ENCODE peak calls at places on chromosome 9, in five cellular contexts. X is neural crest cell; H is left ventricle myocardium inferior; Z is NCI-H748 treated with DMSO at 0.1 percent for 48 hours; Y is stimulated activated effector memory CD8-positive, alpha-beta T cell treated with anti-CD3 and anti-CD28 coated beads, Interleukin-12 subunit alpha, Interleukin-12 subunit beta, amount 100 ng/mL, for 72 hours. U is an unnamed sample.

GRCh38 chr9:134171316-134172197 is 7.2 kb upstream of the RNU6ATAC start:
- DNase-seq in X (no peak), H (no peak), Z (no peak), Y (no peak), U (no peak)

GRCh38 chr9:70607926-70608325 is 193.5 kb upstream of the KLF9 start:
- DNase-seq in X (no peak), H (no peak), Z (no peak), Y (no peak), U (no peak)

GRCh38 chr9:129964901-129965734 is 77.9 kb downstream of the FNBP1 start:
- DNase-seq in X (no peak), H (no peak), Z (no peak), Y (no peak), U (no peak)

GRCh38 chr9:31590091-31590490 is 794.4 kb upstream of the ACO1 start:
- DNase-seq in X (no peak), H (no peak), Z (no peak), Y (no peak), U (no peak)

GRCh38 chr9:25421560-25421959 is 256.7 kb downstream of the TUSC1 start:
- DNase-seq in X (no peak), H (no peak), Z (no peak), Y (no peak), U (no peak)

GRCh38 chr9:114580609-114581193 is 6.9 kb upstream of the ATP6V1G1 start:
- DNase-seq in X (no peak), H (no peak), Z (no peak), Y (no peak), U (no peak)

GRCh38 chr9:100088202-100088601 is 10.6 kb downstream of the ERP44 start:
- DNase-seq in X (no peak), H (no peak), Z (no peak), Y (no peak), U (no peak)

GRCh38 chr9:93815677-93816076 is 139.5 kb downstream of the BARX1 start:
- DNase-seq in X (no peak), H (no peak), Z (no peak), Y (no peak), U (no peak)

GRCh38 chr9:5629312-5630037 is 568 bp downstream of the RIC1 start:
- DNase-seq in X (peak), H (peak), Z (no peak), Y (no peak), U (peak)

GRCh38 chr9:105608685-105609598 is 51.0 kb downstream of the FKTN start:
- DNase-seq in X (no peak), H (no peak), Z (peak), Y (no peak), U (no peak)

GRCh38 chr9:75644649-75645048 is 245.8 kb upstream of the PCSK5 start:
- DNase-seq in X (no peak), H (no peak), Z (no peak), Y (no peak), U (no peak)

GRCh38 chr9:132977626-132978450 is 656 bp upstream of the GFI1B start:
- DNase-seq in X (peak), H (peak), Z (no peak), Y (peak), U (peak)

GRCh38 chr9:18893051-18893450 is 140.0 kb downstream of the SAXO1 start:
- DNase-seq in X (no peak), H (no peak), Z (no peak), Y (no peak), U (no peak)

GRCh38 chr9:84748112-84748511 is 78.6 kb downstream of the NTRK2 start:
- DNase-seq in X (no peak), H (no peak), Z (no peak), Y (no peak), U (no peak)

GRCh38 chr9:93123561-93124283 is 10.3 kb downstream of the NINJ1 start:
- DNase-seq in X (no peak), H (no peak), Z (no peak), Y (no peak), U (no peak)

GRCh38 chr9:120583958-120584369 is 4.0 kb upstream of the CDK5RAP2 start:
- DNase-seq in X (peak), H (no peak), Z (peak), Y (no peak), U (no peak)

GRCh38 chr9:70466976-70467551 is 52.6 kb upstream of the KLF9 start:
- DNase-seq in X (no peak), H (no peak), Z (no peak), Y (no peak), U (no peak)

GRCh38 chr9:123465304-123465703 is 109.3 kb downstream of the CRB2 start:
- DNase-seq in X (no peak), H (no peak), Z (no peak), Y (no peak), U (peak)

GRCh38 chr9:36913393-36914211 is 120.5 kb downstream of the PAX5 start:
- DNase-seq in X (no peak), H (no peak), Z (no peak), Y (no peak), U (no peak)

GRCh38 chr9:136673088-136673969 is 10.6 kb downstream of the EGFL7 start:
- DNase-seq in X (no peak), H (no peak), Z (no peak), Y (no peak), U (no peak)

GRCh38 chr9:112881366-112881765 is 9.3 kb downstream of the SLC46A2 start:
- DNase-seq in X (no peak), H (no peak), Z (no peak), Y (no peak), U (no peak)

GRCh38 chr9:7910426-7911015 is 110.9 kb upstream of the DMAC1 start:
- DNase-seq in X (no peak), H (peak), Z (no peak), Y (no peak), U (no peak)

GRCh38 chr9:95383198-95383673 is 65.7 kb upstream of the FANCC start:
- DNase-seq in X (no peak), H (no peak), Z (no peak), Y (no peak), U (no peak)

GRCh38 chr9:34664281-34665108 is 2.0 kb upstream of the CCL27 start:
- DNase-seq in X (peak), H (peak), Z (peak), Y (peak), U (peak)

GRCh38 chr9:138070815-138071214 is 193.2 kb downstream of the CACNA1B start:
- DNase-seq in X (no peak), H (no peak), Z (no peak), Y (no peak), U (no peak)

GRCh38 chr9:135531096-135531495 is 9.9 kb downstream of the LCN1 start:
- DNase-seq in X (no peak), H (no peak), Z (no peak), Y (no peak), U (no peak)

GRCh38 chr9:18349530-18349929 is 124.4 kb upstream of the ADAMTSL1 start:
- DNase-seq in X (no peak), H (no peak), Z (no peak), Y (no peak), U (no peak)

GRCh38 chr9:126788631-126789349 is 16.1 kb upstream of the ZBTB43 start:
- DNase-seq in X (no peak), H (no peak), Z (no peak), Y (no peak), U (no peak)

GRCh38 chr9:35680331-35681105 is 6.8 kb downstream of the CA9 start:
- DNase-seq in X (no peak), H (no peak), Z (no peak), Y (no peak), U (no peak)

GRCh38 chr9:130890869-130891698 is 5.5 kb downstream of the QRFP start:
- DNase-seq in X (no peak), H (no peak), Z (no peak), Y (no peak), U (no peak)

GRCh38 chr9:98367371-98367900 is 112.0 kb upstream of the TBC1D2 start:
- DNase-seq in X (no peak), H (no peak), Z (no peak), Y (no peak), U (no peak)

GRCh38 chr9:105360344-105360743 is 87.5 kb upstream of the FSD1L start:
- DNase-seq in X (no peak), H (no peak), Z (no peak), Y (no peak), U (no peak)

GRCh38 chr9:27272103-27272502 is 24.8 kb downstream of the EQTN start:
- DNase-seq in X (no peak), H (no peak), Z (no peak), Y (no peak), U (no peak)

GRCh38 chr9:134861586-134862334 is 18.9 kb upstream of the FCN2 start:
- DNase-seq in X (no peak), H (no peak), Z (no peak), Y (no peak), U (no peak)

U was measured in Caco-2.